ENCODE peak calls at places on chromosomes 6 and 20, in ten cellular contexts. One of them, this sample, is unnamed.

GRCh38 chr6:30019819-30020218 is 41.2 kb upstream of the POLR1H start:
- DNase-seq in HAP-1: no peak
- DNase-seq in HCT116: no peak
- DNase-seq in BE2C: no peak
- DNase-seq in heart right ventricle: no peak
- DNase-seq in left ventricle myocardium inferior: no peak
- DNase-seq in ovary: no peak
- DNase-seq in iPS DF 6.9: no peak
- DNase-seq in naive thymus-derived CD4-positive, alpha-beta T cell: no peak
- DNase-seq in kidney: no peak
- DNase-seq in this sample: no peak

GRCh38 chr6:34888441-34888820 is 589 bp upstream of the TAF11 start:
- DNase-seq in kidney: no peak
- DNase-seq in BE2C: no peak
- DNase-seq in iPS DF 6.9: no peak
- DNase-seq in HAP-1: peak; percentile 36
- DNase-seq in naive thymus-derived CD4-positive, alpha-beta T cell: no peak
- DNase-seq in ovary: no peak
- DNase-seq in heart right ventricle: no peak
- DNase-seq in HCT116: no peak
- DNase-seq in left ventricle myocardium inferior: no peak
- DNase-seq in this sample: no peak

GRCh38 chr6:16031278-16031981 is 97.5 kb upstream of the MYLIP start:
- DNase-seq in ovary: no peak
- DNase-seq in naive thymus-derived CD4-positive, alpha-beta T cell: no peak
- DNase-seq in iPS DF 6.9: no peak
- DNase-seq in heart right ventricle: no peak
- DNase-seq in left ventricle myocardium inferior: no peak
- DNase-seq in kidney: no peak
- DNase-seq in BE2C: no peak
- DNase-seq in HCT116: no peak
- DNase-seq in HAP-1: no peak
- DNase-seq in this sample: no peak

GRCh38 chr6:72182337-72183246 is 296.2 kb downstream of the RIMS1 start:
- DNase-seq in HCT116: no peak
- DNase-seq in ovary: peak; percentile 22
- DNase-seq in left ventricle myocardium inferior: no peak
- DNase-seq in BE2C: peak; percentile 53
- DNase-seq in iPS DF 6.9: peak; percentile 41
- DNase-seq in naive thymus-derived CD4-positive, alpha-beta T cell: no peak
- DNase-seq in HAP-1: no peak
- DNase-seq in kidney: no peak
- DNase-seq in heart right ventricle: peak; percentile 11
- DNase-seq in this sample: peak; percentile 88

GRCh38 chr6:74603676-74604075 is 602.2 kb downstream of the COL12A1 start:
- DNase-seq in left ventricle myocardium inferior: no peak
- DNase-seq in naive thymus-derived CD4-positive, alpha-beta T cell: no peak
- DNase-seq in BE2C: no peak
- DNase-seq in heart right ventricle: no peak
- DNase-seq in iPS DF 6.9: no peak
- DNase-seq in ovary: no peak
- DNase-seq in HAP-1: no peak
- DNase-seq in kidney: no peak
- DNase-seq in HCT116: no peak
- DNase-seq in this sample: no peak

GRCh38 chr6:25257686-25258348 is 21.4 kb upstream of the CARMIL1 start:
- DNase-seq in BE2C: no peak
- DNase-seq in heart right ventricle: no peak
- DNase-seq in kidney: no peak
- DNase-seq in ovary: no peak
- DNase-seq in naive thymus-derived CD4-positive, alpha-beta T cell: no peak
- DNase-seq in iPS DF 6.9: no peak
- DNase-seq in HAP-1: no peak
- DNase-seq in HCT116: no peak
- DNase-seq in left ventricle myocardium inferior: no peak
- DNase-seq in this sample: no peak

GRCh38 chr6:28142446-28142845 is 763 bp downstream of the ZKSCAN8 start:
- DNase-seq in heart right ventricle: no peak
- DNase-seq in HAP-1: no peak
- DNase-seq in iPS DF 6.9: no peak
- DNase-seq in naive thymus-derived CD4-positive, alpha-beta T cell: no peak
- DNase-seq in ovary: no peak
- DNase-seq in BE2C: no peak
- DNase-seq in left ventricle myocardium inferior: no peak
- DNase-seq in kidney: no peak
- DNase-seq in HCT116: no peak
- DNase-seq in this sample: no peak

GRCh38 chr6:106976270-106976669 is 1.7 kb upstream of the CD24 start:
- DNase-seq in BE2C: no peak
- DNase-seq in HCT116: no peak
- DNase-seq in ovary: no peak
- DNase-seq in iPS DF 6.9: no peak
- DNase-seq in heart right ventricle: no peak
- DNase-seq in left ventricle myocardium inferior: no peak
- DNase-seq in kidney: no peak
- DNase-seq in naive thymus-derived CD4-positive, alpha-beta T cell: no peak
- DNase-seq in HAP-1: no peak
- DNase-seq in this sample: no peak

GRCh38 chr6:30556714-30556963 is 350 bp upstream of the GNL1 start:
- DNase-seq in HAP-1: peak; percentile 79
- DNase-seq in naive thymus-derived CD4-positive, alpha-beta T cell: peak; percentile 82
- DNase-seq in BE2C: no peak
- DNase-seq in HCT116: peak; percentile 91
- DNase-seq in kidney: peak; percentile 95
- DNase-seq in left ventricle myocardium inferior: peak; percentile 88
- DNase-seq in ovary: no peak
- DNase-seq in iPS DF 6.9: no peak
- DNase-seq in heart right ventricle: peak; percentile 81
- DNase-seq in this sample: peak; percentile 87

GRCh38 chr6:79586548-79586947 is 44.6 kb upstream of the SH3BGRL2 start:
- DNase-seq in naive thymus-derived CD4-positive, alpha-beta T cell: no peak
- DNase-seq in BE2C: peak; percentile 20
- DNase-seq in left ventricle myocardium inferior: no peak
- DNase-seq in HCT116: peak; percentile 50
- DNase-seq in kidney: no peak
- DNase-seq in ovary: no peak
- DNase-seq in iPS DF 6.9: no peak
- DNase-seq in heart right ventricle: no peak
- DNase-seq in HAP-1: peak; percentile 39
- DNase-seq in this sample: no peak

GRCh38 chr6:18148304-18149025 is 6.4 kb downstream of the TPMT start:
- DNase-seq in HCT116: peak; percentile 35
- DNase-seq in ovary: no peak
- DNase-seq in heart right ventricle: no peak
- DNase-seq in naive thymus-derived CD4-positive, alpha-beta T cell: no peak
- DNase-seq in left ventricle myocardium inferior: no peak
- DNase-seq in kidney: no peak
- DNase-seq in iPS DF 6.9: no peak
- DNase-seq in BE2C: no peak
- DNase-seq in HAP-1: no peak
- DNase-seq in this sample: no peak

GRCh38 chr6:11103065-11103464 is 8.5 kb downstream of the ERVFRD-1 start:
- DNase-seq in iPS DF 6.9: no peak
- DNase-seq in kidney: no peak
- DNase-seq in ovary: no peak
- DNase-seq in left ventricle myocardium inferior: no peak
- DNase-seq in naive thymus-derived CD4-positive, alpha-beta T cell: no peak
- DNase-seq in BE2C: no peak
- DNase-seq in heart right ventricle: no peak
- DNase-seq in HCT116: no peak
- DNase-seq in HAP-1: no peak
- DNase-seq in this sample: no peak

GRCh38 chr6:69865126-69865525 is 1.2 kb upstream of the COL19A1 start:
- DNase-seq in naive thymus-derived CD4-positive, alpha-beta T cell: no peak
- DNase-seq in HCT116: no peak
- DNase-seq in iPS DF 6.9: no peak
- DNase-seq in left ventricle myocardium inferior: no peak
- DNase-seq in kidney: no peak
- DNase-seq in heart right ventricle: no peak
- DNase-seq in BE2C: no peak
- DNase-seq in HAP-1: no peak
- DNase-seq in ovary: no peak
- DNase-seq in this sample: no peak

GRCh38 chr20:38002422-38002821 is 30.8 kb downstream of the TTI1 start:
- DNase-seq in iPS DF 6.9: no peak
- DNase-seq in heart right ventricle: no peak
- DNase-seq in HCT116: no peak
- DNase-seq in BE2C: no peak
- DNase-seq in left ventricle myocardium inferior: no peak
- DNase-seq in kidney: no peak
- DNase-seq in HAP-1: no peak
- DNase-seq in ovary: no peak
- DNase-seq in naive thymus-derived CD4-positive, alpha-beta T cell: no peak
- DNase-seq in this sample: no peak

GRCh38 chr6:113359155-113360140 is 497.7 kb upstream of the MARCKS start:
- DNase-seq in heart right ventricle: no peak
- DNase-seq in ovary: no peak
- DNase-seq in left ventricle myocardium inferior: no peak
- DNase-seq in BE2C: peak; percentile 91
- DNase-seq in naive thymus-derived CD4-positive, alpha-beta T cell: no peak
- DNase-seq in HAP-1: no peak
- DNase-seq in kidney: peak; percentile 60
- DNase-seq in iPS DF 6.9: no peak
- DNase-seq in HCT116: no peak
- DNase-seq in this sample: peak; percentile 49

GRCh38 chr20:35837577-35838195 is 65.9 kb downstream of the PHF20 start:
- DNase-seq in HAP-1: no peak
- DNase-seq in iPS DF 6.9: no peak
- DNase-seq in kidney: no peak
- DNase-seq in ovary: no peak
- DNase-seq in BE2C: no peak
- DNase-seq in left ventricle myocardium inferior: no peak
- DNase-seq in HCT116: no peak
- DNase-seq in naive thymus-derived CD4-positive, alpha-beta T cell: no peak
- DNase-seq in heart right ventricle: no peak
- DNase-seq in this sample: no peak

DNA sequence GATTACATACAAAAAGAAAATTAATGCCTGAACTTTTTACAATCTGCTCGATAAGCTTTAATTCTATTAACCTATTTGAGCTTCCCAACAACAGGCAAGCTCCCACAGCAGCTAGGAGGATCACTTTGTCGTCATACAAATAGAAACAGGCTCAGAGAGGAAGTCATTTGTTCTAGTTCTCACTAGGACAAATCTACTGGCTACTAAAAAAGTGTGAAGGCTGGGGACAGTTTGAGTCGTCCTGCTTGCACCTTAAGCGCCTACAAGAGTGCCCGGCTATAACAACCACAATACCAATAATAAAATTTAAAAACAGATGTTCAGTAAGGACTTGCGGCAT is 562 bp upstream of the CNPY3 start:
- DNase-seq in ovary: no peak
- DNase-seq in iPS DF 6.9: no peak
- DNase-seq in HAP-1: no peak
- DNase-seq in kidney: no peak
- DNase-seq in BE2C: no peak
- DNase-seq in left ventricle myocardium inferior: no peak
- DNase-seq in naive thymus-derived CD4-positive, alpha-beta T cell: no peak
- DNase-seq in heart right ventricle: no peak
- DNase-seq in HCT116: no peak
- DNase-seq in this sample: no peak
- H3K4me1 ChIP-seq in ovary: peaks cover 9% of the 10 kb centered on the region
- H3K4me1 ChIP-seq in iPS DF 6.9: no peaks in the 10 kb centered on the region
- H3K4me1 ChIP-seq in HAP-1: peaks cover 2% of the 10 kb centered on the region
- H3K4me1 ChIP-seq in kidney: peaks cover 6% of the 10 kb centered on the region
- H3K4me1 ChIP-seq in BE2C: peaks cover 2% of the 10 kb centered on the region
- H3K4me1 ChIP-seq in left ventricle myocardium inferior: peaks cover 41% of the 10 kb centered on the region
- H3K4me1 ChIP-seq in naive thymus-derived CD4-positive, alpha-beta T cell: peaks cover 33% of the 10 kb centered on the region
- H3K4me1 ChIP-seq in heart right ventricle: peaks cover 39% of the 10 kb centered on the region
- H3K4me1 ChIP-seq in HCT116: peaks cover 8% of the 10 kb centered on the region
- H3K4me1 ChIP-seq in this sample: peaks cover 21% of the 10 kb centered on the region

GRCh38 chr20:30922129-30922528 is 335.3 kb upstream of the DEFB115 start:
- DNase-seq in ovary: no peak
- DNase-seq in naive thymus-derived CD4-positive, alpha-beta T cell: no peak
- DNase-seq in BE2C: no peak
- DNase-seq in HCT116: no peak
- DNase-seq in iPS DF 6.9: no peak
- DNase-seq in kidney: peak; percentile 62
- DNase-seq in heart right ventricle: no peak
- DNase-seq in HAP-1: no peak
- DNase-seq in left ventricle myocardium inferior: no peak
- DNase-seq in this sample: no peak
- H3K9me3 ChIP-seq in ovary: peaks cover 7% of the 10 kb centered on the region
- H3K9me3 ChIP-seq in naive thymus-derived CD4-positive, alpha-beta T cell: no peaks in the 10 kb centered on the region
- H3K9me3 ChIP-seq in BE2C: no peaks in the 10 kb centered on the region
- H3K9me3 ChIP-seq in HCT116: no peaks in the 10 kb centered on the region
- H3K9me3 ChIP-seq in iPS DF 6.9: no peaks in the 10 kb centered on the region
- H3K9me3 ChIP-seq in kidney: peaks cover 3% of the 10 kb centered on the region
- H3K9me3 ChIP-seq in heart right ventricle: peaks cover 12% of the 10 kb centered on the region
- H3K9me3 ChIP-seq in HAP-1: no peaks in the 10 kb centered on the region
- H3K9me3 ChIP-seq in left ventricle myocardium inferior: peaks cover 44% of the 10 kb centered on the region
- H3K9me3 ChIP-seq in this sample: no peaks in the 10 kb centered on the region

DNA sequence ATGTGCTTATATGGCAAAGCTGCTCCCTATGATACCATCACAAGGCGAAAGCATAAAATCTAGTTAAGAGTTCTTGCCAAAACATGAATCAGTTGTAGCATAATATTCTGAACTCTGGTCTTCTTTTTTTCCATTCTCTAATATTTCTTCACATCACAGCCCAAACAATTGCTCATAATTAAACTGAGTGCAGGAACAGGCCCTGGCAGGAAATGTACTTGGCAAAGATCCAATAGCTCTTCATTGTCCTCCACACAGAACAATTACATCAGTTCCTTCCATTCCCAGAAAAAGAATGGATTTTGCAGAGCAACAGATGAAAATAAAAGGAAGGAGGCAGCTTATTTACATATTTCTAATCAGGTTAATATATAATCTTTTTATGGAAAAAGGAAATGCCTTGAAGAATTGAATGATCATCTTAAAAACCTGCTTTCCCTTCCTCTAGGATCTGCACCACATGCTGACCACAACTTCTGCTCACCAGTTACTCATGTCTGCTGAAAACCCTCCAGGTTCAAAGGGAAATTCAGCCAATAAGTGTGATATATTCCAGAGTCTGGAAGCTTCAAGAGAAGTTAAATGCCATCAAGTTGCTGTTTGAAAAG is 123.3 kb upstream of the COL21A1 start:
- DNase-seq in HCT116: no peak
- DNase-seq in HAP-1: no peak
- DNase-seq in naive thymus-derived CD4-positive, alpha-beta T cell: no peak
- DNase-seq in ovary: peak; percentile 40
- DNase-seq in kidney: no peak
- DNase-seq in heart right ventricle: no peak
- DNase-seq in BE2C: peak; percentile 49
- DNase-seq in left ventricle myocardium inferior: no peak
- DNase-seq in iPS DF 6.9: no peak
- DNase-seq in this sample: no peak
- H3K4me1 ChIP-seq in HCT116: peaks cover 11% of the 10 kb centered on the region
- H3K4me1 ChIP-seq in HAP-1: no peaks in the 10 kb centered on the region
- H3K4me1 ChIP-seq in naive thymus-derived CD4-positive, alpha-beta T cell: no peaks in the 10 kb centered on the region
- H3K4me1 ChIP-seq in ovary: peaks cover 13% of the 10 kb centered on the region
- H3K4me1 ChIP-seq in kidney: peaks cover 17% of the 10 kb centered on the region
- H3K4me1 ChIP-seq in heart right ventricle: peaks cover 85% of the 10 kb centered on the region
- H3K4me1 ChIP-seq in BE2C: peaks cover 11% of the 10 kb centered on the region
- H3K4me1 ChIP-seq in left ventricle myocardium inferior: peaks cover 85% of the 10 kb centered on the region
- H3K4me1 ChIP-seq in iPS DF 6.9: no peaks in the 10 kb centered on the region
- H3K4me1 ChIP-seq in this sample: peaks cover 38% of the 10 kb centered on the region

DNA sequence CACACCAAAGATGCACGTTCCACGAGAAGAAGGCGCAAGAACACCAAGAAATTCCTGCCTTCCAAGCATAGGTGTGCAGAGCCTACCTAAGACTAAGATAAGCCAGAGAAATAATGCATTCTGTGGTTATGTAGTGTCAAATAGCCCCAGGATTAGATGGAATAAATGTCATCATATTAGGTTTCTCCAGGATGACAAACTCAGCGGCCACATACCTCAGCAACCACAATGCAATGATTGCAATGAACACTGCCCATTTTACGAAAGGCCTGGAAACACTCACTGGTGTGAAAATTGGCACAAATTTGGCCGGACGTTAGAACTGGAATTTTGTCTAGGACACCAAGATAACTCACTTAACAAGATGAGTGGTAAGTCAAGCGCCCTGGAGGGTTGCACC is 129.7 kb downstream of the SLC22A3 start:
- DNase-seq in naive thymus-derived CD4-positive, alpha-beta T cell: no peak
- DNase-seq in HAP-1: no peak
- DNase-seq in iPS DF 6.9: no peak
- DNase-seq in kidney: no peak
- DNase-seq in HCT116: no peak
- DNase-seq in ovary: no peak
- DNase-seq in left ventricle myocardium inferior: no peak
- DNase-seq in heart right ventricle: no peak
- DNase-seq in BE2C: no peak
- DNase-seq in this sample: no peak
- H3K9me3 ChIP-seq in naive thymus-derived CD4-positive, alpha-beta T cell: peaks cover 7% of the 10 kb centered on the region
- H3K9me3 ChIP-seq in HAP-1: no peaks in the 10 kb centered on the region
- H3K9me3 ChIP-seq in iPS DF 6.9: no peaks in the 10 kb centered on the region
- H3K9me3 ChIP-seq in kidney: no peaks in the 10 kb centered on the region
- H3K9me3 ChIP-seq in HCT116: no peaks in the 10 kb centered on the region
- H3K9me3 ChIP-seq in ovary: no peaks in the 10 kb centered on the region
- H3K9me3 ChIP-seq in left ventricle myocardium inferior: peaks cover 13% of the 10 kb centered on the region
- H3K9me3 ChIP-seq in heart right ventricle: no peaks in the 10 kb centered on the region
- H3K9me3 ChIP-seq in BE2C: no peaks in the 10 kb centered on the region
- H3K9me3 ChIP-seq in this sample: no peaks in the 10 kb centered on the region